ENCODE peak calls at places on chromosomes 2 and 18, in four cellular contexts. D is psoas muscle, K is HCT116, R is body of pancreas. J is an unnamed sample. For H3K36me3 and H3K27me3, the result is how much of the 10 kb centered on the place peaks cover.

GRCh38 chr2:155310589-155310988 is 612.1 kb downstream of the KCNJ3 start:
- DNase-seq in D (no peak), K (peak), R (no peak), J (no peak)

GRCh38 chr18:29434650-29435049 is 1257.7 kb upstream of the CDH2 start:
- DNase-seq in D (no peak), K (no peak), R (no peak), J (no peak)

GRCh38 chr2:16626497-16626896 is 39.1 kb downstream of the CYRIA start:
- DNase-seq in D (peak), K (no peak), R (no peak), J (peak)

GRCh38 chr2:163405298-163405697 is 330.5 kb downstream of the FIGN start:
- DNase-seq in D (no peak), K (no peak), R (no peak), J (no peak)

GRCh38 chr2:73892631-73893329 is at the start of gene ACTG2:
- DNase-seq in D (no peak), K (no peak), R (no peak), J (no peak)

GRCh38 chr18:66795011-66795410 is 191.1 kb upstream of the CDH19 start:
- DNase-seq in D (no peak), K (no peak), R (no peak), J (no peak)

GRCh38 chr2:176106636-176107539 is at the start of gene HOXD11:
- DNase-seq in D (no peak), K (no peak), R (peak), J (peak)

GRCh38 chr2:236340251-236340650 is 76.0 kb upstream of the ASB18 start:
- DNase-seq in D (no peak), K (no peak), R (no peak), J (no peak)

GRCh38 chr2:171185941-171186340 is 25.2 kb upstream of the TLK1 start:
- DNase-seq in D (no peak), K (no peak), R (no peak), J (peak)

GRCh38 chr2:192148241-192148619 is 46.5 kb downstream of the TMEFF2 start:
- DNase-seq in D (no peak), K (no peak), R (no peak), J (no peak)

GRCh38 chr2:109376796-109377495 is 236.8 kb downstream of the SEPTIN10 start:
- DNase-seq in D (no peak), K (no peak), R (peak), J (no peak)

GRCh38 chr2:232927793-232928563 is 57.9 kb downstream of the SNORC start:
- DNase-seq in D (no peak), K (no peak), R (peak), J (no peak)

GRCh38 chr2:232925769-232926163 is 55.7 kb downstream of the SNORC start:
- DNase-seq in D (no peak), K (no peak), R (no peak), J (peak)

GRCh38 chr2:232927041-232927792 is 57.2 kb downstream of the SNORC start:
- DNase-seq in D (peak), K (no peak), R (no peak), J (peak)

GRCh38 chr2:232925153-232925768 is 55.2 kb downstream of the SNORC start:
- DNase-seq in D (no peak), K (no peak), R (no peak), J (no peak)

DNA sequence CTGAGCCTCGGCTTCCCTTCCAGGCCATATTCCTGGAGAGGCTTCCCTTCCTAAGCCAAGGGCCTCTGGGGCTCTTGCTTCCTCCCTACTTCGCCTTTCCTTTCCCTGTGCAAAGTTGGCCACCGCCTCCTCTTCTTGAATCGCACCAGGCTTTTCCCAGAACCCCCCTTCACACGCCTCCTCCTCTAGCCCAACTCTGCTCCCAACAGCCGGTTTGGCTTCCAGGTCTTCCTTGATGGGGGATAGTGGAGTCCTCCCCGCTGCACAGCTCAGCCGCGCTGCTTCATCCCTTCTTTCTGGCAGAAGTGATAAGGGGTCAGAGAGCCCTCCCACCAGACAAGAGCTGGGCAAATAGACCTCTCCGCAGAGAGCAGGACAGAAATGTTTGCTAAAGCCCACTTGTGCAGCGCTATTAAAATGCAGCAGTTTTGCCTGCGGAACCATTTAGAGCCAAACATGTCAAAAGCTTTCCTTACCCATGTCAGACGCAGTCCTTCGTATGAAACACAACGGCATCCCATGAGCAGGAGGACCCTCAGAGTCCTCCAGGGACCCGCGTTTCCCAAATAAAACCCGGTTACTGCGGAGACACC is 56.5 kb downstream of the SNORC start:
- DNase-seq in D (no peak), K (no peak), R (no peak), J (peak)
- H3K4me3 ChIP-seq in D (no peak), K (no peak), R (no peak), J (peak)

GRCh38 chr2:28904802-28905499 is 10.5 kb downstream of the WDR43 start:
- DNase-seq in D (no peak), K (no peak), R (no peak), J (no peak)

GRCh38 chr2:28902584-28902983 is 8.1 kb downstream of the WDR43 start:
- DNase-seq in D (no peak), K (no peak), R (no peak), J (no peak)

GRCh38 chr2:28904295-28904694 is 9.8 kb downstream of the WDR43 start:
- DNase-seq in D (no peak), K (no peak), R (no peak), J (peak)

GRCh38 chr2:28901202-28901601 is 6.7 kb downstream of the WDR43 start:
- DNase-seq in D (no peak), K (no peak), R (no peak), J (no peak)

DNA sequence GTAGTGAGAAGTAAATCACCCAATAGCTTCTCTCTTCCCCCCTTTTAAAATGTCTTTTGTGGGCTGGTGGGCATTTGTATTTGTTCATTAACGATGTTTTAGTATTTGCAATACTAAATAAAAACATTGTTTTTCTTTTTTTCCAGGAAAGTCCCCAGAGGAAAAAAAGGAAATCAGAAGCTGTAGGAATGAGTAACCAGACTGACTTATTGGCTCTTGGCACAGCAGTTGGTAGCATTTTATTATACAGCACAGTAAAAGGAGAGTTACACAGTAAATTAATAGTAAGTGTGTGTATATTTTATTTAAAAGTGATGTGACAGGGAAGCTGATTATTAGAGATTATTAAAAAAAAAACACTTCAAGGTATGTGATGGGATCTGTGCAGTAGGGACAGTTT is 7.4 kb downstream of the WDR43 start:
- DNase-seq in D (no peak), K (no peak), R (no peak), J (no peak)
- H3K36me3 ChIP-seq in D (under half), K (under half), R (under half), J (half or more)

GRCh38 chr2:31008571-31009114 is 129.6 kb downstream of the GALNT14 start:
- DNase-seq in D (no peak), K (no peak), R (no peak), J (no peak)
- H3K27me3 ChIP-seq in D (under half), K (under half), R (under half), J (under half)

GRCh38 chr2:120734930-120735611 is 597 bp upstream of the GLI2 start:
- DNase-seq in D (no peak), K (no peak), R (no peak), J (no peak)
- H3K4me3 ChIP-seq in D (peak), K (peak), R (no peak), J (peak)